ENCODE peak calls at places on chromosomes 6 and 20, in five cellular contexts. One of them, this sample, is unnamed.

GRCh38 chr20:35093245-35093884 is 758 bp upstream of the TRPC4AP start:
- DNase-seq in endothelial cell: no peak
- DNase-seq in pancreas: no peak
- DNase-seq in GM13976: no peak
- DNase-seq in OCI-LY7: no peak
- DNase-seq in this sample: no peak

GRCh38 chr6:99838607-99839006 is 155.4 kb downstream of the MCHR2 start:
- DNase-seq in endothelial cell: no peak
- DNase-seq in pancreas: no peak
- DNase-seq in GM13976: no peak
- DNase-seq in OCI-LY7: no peak
- DNase-seq in this sample: no peak

GRCh38 chr6:116405147-116405546 is 34.4 kb downstream of the DSE start:
- DNase-seq in endothelial cell: no peak
- DNase-seq in pancreas: no peak
- DNase-seq in GM13976: peak
- DNase-seq in OCI-LY7: peak
- DNase-seq in this sample: no peak

GRCh38 chr20:16491277-16491912 is 81.9 kb downstream of the KIF16B start:
- DNase-seq in endothelial cell: no peak
- DNase-seq in pancreas: no peak
- DNase-seq in GM13976: no peak
- DNase-seq in OCI-LY7: no peak
- DNase-seq in this sample: no peak

GRCh38 chr20:1296117-1296610 is 30.1 kb downstream of the SNPH start:
- DNase-seq in endothelial cell: no peak
- DNase-seq in pancreas: no peak
- DNase-seq in GM13976: no peak
- DNase-seq in OCI-LY7: no peak
- DNase-seq in this sample: no peak

GRCh38 chr6:28355743-28356665 is 6.3 kb downstream of the ZKSCAN3 start:
- DNase-seq in endothelial cell: peak
- DNase-seq in pancreas: peak
- DNase-seq in GM13976: peak
- DNase-seq in OCI-LY7: peak
- DNase-seq in this sample: peak

GRCh38 chr6:131258816-131259476 is 123.7 kb downstream of the AKAP7 start:
- DNase-seq in endothelial cell: no peak
- DNase-seq in pancreas: no peak
- DNase-seq in GM13976: no peak
- DNase-seq in OCI-LY7: no peak
- DNase-seq in this sample: no peak

GRCh38 chr6:1913572-1913971 is 303.9 kb downstream of the FOXC1 start:
- DNase-seq in endothelial cell: no peak
- DNase-seq in pancreas: no peak
- DNase-seq in GM13976: no peak
- DNase-seq in OCI-LY7: no peak
- DNase-seq in this sample: no peak

GRCh38 chr6:163872335-163872734 is 457.8 kb downstream of the QKI start:
- DNase-seq in endothelial cell: no peak
- DNase-seq in pancreas: no peak
- DNase-seq in GM13976: no peak
- DNase-seq in OCI-LY7: no peak
- DNase-seq in this sample: no peak

GRCh38 chr6:27428966-27429365 is 40.4 kb downstream of the ZNF391 start:
- DNase-seq in endothelial cell: no peak
- DNase-seq in pancreas: no peak
- DNase-seq in GM13976: no peak
- DNase-seq in OCI-LY7: no peak
- DNase-seq in this sample: no peak

GRCh38 chr6:31170600-31170881 is at the start of gene POU5F1:
- DNase-seq in endothelial cell: no peak
- DNase-seq in pancreas: peak
- DNase-seq in GM13976: no peak
- DNase-seq in OCI-LY7: no peak
- DNase-seq in this sample: no peak

GRCh38 chr20:49344975-49345374 is 67.1 kb upstream of the ZNFX1 start:
- DNase-seq in endothelial cell: no peak
- DNase-seq in pancreas: no peak
- DNase-seq in GM13976: no peak
- DNase-seq in OCI-LY7: no peak
- DNase-seq in this sample: no peak

GRCh38 chr20:53162251-53162835 is 190.2 kb downstream of the TSHZ2 start:
- DNase-seq in endothelial cell: peak
- DNase-seq in pancreas: no peak
- DNase-seq in GM13976: no peak
- DNase-seq in OCI-LY7: peak
- DNase-seq in this sample: no peak

GRCh38 chr20:37294262-37294981 is 5.0 kb downstream of the MANBAL start:
- DNase-seq in endothelial cell: no peak
- DNase-seq in pancreas: no peak
- DNase-seq in GM13976: no peak
- DNase-seq in OCI-LY7: no peak
- DNase-seq in this sample: no peak

GRCh38 chr6:158849899-158850806 is 31.0 kb upstream of the EZR start:
- DNase-seq in endothelial cell: no peak
- DNase-seq in pancreas: no peak
- DNase-seq in GM13976: no peak
- DNase-seq in OCI-LY7: no peak
- DNase-seq in this sample: peak

GRCh38 chr6:15253107-15254073 is 7.5 kb downstream of the JARID2 start:
- DNase-seq in endothelial cell: no peak
- DNase-seq in pancreas: no peak
- DNase-seq in GM13976: no peak
- DNase-seq in OCI-LY7: no peak
- DNase-seq in this sample: no peak

GRCh38 chr6:36544228-36544627 is 3.1 kb downstream of the STK38 start:
- DNase-seq in endothelial cell: no peak
- DNase-seq in pancreas: no peak
- DNase-seq in GM13976: peak
- DNase-seq in OCI-LY7: no peak
- DNase-seq in this sample: peak

GRCh38 chr6:36641543-36641942 is 37.0 kb upstream of the CDKN1A start:
- DNase-seq in endothelial cell: no peak
- DNase-seq in pancreas: no peak
- DNase-seq in GM13976: no peak
- DNase-seq in OCI-LY7: no peak
- DNase-seq in this sample: no peak

GRCh38 chr6:34030831-34031566 is 114.9 kb downstream of the GRM4 start:
- DNase-seq in endothelial cell: no peak
- DNase-seq in pancreas: no peak
- DNase-seq in GM13976: no peak
- DNase-seq in OCI-LY7: peak
- DNase-seq in this sample: no peak

GRCh38 chr6:149065658-149066556 is 251.6 kb upstream of the TAB2 start:
- DNase-seq in endothelial cell: no peak
- DNase-seq in pancreas: no peak
- DNase-seq in GM13976: peak
- DNase-seq in OCI-LY7: peak
- DNase-seq in this sample: no peak

GRCh38 chr6:52826513-52826912 is 14.1 kb downstream of the GSTA5 start:
- DNase-seq in endothelial cell: no peak
- DNase-seq in pancreas: no peak
- DNase-seq in GM13976: no peak
- DNase-seq in OCI-LY7: no peak
- DNase-seq in this sample: no peak

GRCh38 chr6:114304304-114304887 is 38.4 kb downstream of the HS3ST5 start:
- DNase-seq in endothelial cell: no peak
- DNase-seq in pancreas: no peak
- DNase-seq in GM13976: no peak
- DNase-seq in OCI-LY7: peak
- DNase-seq in this sample: no peak

GRCh38 chr20:50120935-50121693 is 8.2 kb upstream of the UBE2V1 start:
- DNase-seq in endothelial cell: peak
- DNase-seq in pancreas: peak
- DNase-seq in GM13976: no peak
- DNase-seq in OCI-LY7: peak
- DNase-seq in this sample: peak

GRCh38 chr20:35515949-35516645 is 13.4 kb downstream of the C20orf173 start:
- DNase-seq in endothelial cell: no peak
- DNase-seq in pancreas: no peak
- DNase-seq in GM13976: no peak
- DNase-seq in OCI-LY7: no peak
- DNase-seq in this sample: no peak

DNA sequence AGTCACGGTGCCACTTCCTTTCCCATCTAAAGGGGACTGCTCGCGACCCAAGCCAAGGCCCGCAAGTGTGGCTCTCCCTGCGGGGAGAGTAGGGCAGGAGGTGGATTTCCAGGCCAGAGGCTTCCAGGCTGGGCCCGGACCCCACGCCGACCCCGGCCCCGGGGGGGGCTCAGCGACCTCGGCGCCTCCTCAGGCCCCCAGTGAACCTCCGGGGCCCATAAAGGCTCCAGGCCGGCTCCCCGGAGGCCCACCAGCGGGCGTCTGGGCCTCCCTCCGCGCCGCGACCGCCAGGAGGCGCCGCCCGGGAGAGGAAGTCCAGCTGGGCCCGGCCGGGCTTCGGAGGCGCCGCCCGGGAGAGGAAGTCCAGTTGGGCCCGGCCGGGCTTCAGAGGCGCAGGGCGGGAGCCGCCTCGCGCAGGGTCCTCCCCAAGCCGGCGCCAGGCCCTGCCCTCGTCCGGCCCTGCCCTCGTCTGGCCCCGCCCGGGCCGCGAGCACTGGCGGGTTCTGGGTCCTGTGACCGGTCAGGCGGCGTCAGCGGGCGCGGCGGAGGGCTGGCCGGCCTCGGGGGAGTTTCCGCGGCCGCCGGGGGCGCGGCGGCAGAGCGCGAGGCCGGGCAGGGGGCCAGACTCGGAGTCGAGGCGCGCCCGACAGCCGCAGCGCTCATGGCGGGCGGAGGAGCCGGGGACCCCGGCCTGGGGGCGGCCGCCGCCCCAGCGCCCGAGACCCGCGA is at the start of gene RAB32:
- DNase-seq in endothelial cell: peak
- DNase-seq in pancreas: peak
- DNase-seq in GM13976: peak
- DNase-seq in OCI-LY7: no peak
- DNase-seq in this sample: peak
- TF ChIP-seq CTCF in endothelial cell: peak
- TF ChIP-seq CTCF in pancreas: peak
- TF ChIP-seq CTCF in GM13976: peak
- TF ChIP-seq CTCF in OCI-LY7: no peak
- TF ChIP-seq CTCF in this sample: no peak

DNA sequence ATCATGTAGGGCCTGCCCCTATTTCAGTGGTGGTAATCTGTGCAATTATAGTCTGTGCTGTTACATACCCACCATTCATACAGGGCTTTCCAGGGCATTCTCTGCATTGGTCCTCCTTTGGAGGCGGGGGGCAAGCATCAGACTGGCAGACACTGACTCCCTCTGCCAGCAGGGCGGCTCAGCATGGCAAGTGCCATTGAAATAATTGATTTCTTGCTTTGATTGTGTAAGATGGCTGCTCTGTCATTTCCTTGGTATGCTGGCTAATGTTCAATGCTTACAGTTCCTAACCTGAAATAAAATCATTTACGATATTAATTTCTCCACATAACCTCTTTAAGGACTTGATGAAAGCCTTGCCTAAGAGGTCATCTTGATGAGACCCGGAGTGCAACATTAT is 387.1 kb downstream of the CDH4 start:
- DNase-seq in endothelial cell: no peak
- DNase-seq in pancreas: no peak
- DNase-seq in GM13976: no peak
- DNase-seq in OCI-LY7: no peak
- DNase-seq in this sample: no peak
- TF ChIP-seq CTCF in endothelial cell: no peak
- TF ChIP-seq CTCF in pancreas: no peak
- TF ChIP-seq CTCF in GM13976: no peak
- TF ChIP-seq CTCF in OCI-LY7: no peak
- TF ChIP-seq CTCF in this sample: no peak

GRCh38 chr6:35054106-35054742 is 86.9 kb downstream of the TCP11 start:
- DNase-seq in endothelial cell: no peak
- DNase-seq in pancreas: no peak
- DNase-seq in GM13976: no peak
- DNase-seq in OCI-LY7: no peak
- DNase-seq in this sample: no peak

GRCh38 chr6:35051997-35052583 is 89.0 kb downstream of the TCP11 start:
- DNase-seq in endothelial cell: no peak
- DNase-seq in pancreas: no peak
- DNase-seq in GM13976: no peak
- DNase-seq in OCI-LY7: no peak
- DNase-seq in this sample: no peak

GRCh38 chr6:35053701-35054100 is 87.4 kb downstream of the TCP11 start:
- DNase-seq in endothelial cell: no peak
- DNase-seq in pancreas: no peak
- DNase-seq in GM13976: peak
- DNase-seq in OCI-LY7: no peak
- DNase-seq in this sample: no peak

GRCh38 chr6:35051393-35051792 is 89.7 kb downstream of the TCP11 start:
- DNase-seq in endothelial cell: no peak
- DNase-seq in pancreas: no peak
- DNase-seq in GM13976: no peak
- DNase-seq in OCI-LY7: no peak
- DNase-seq in this sample: no peak

GRCh38 chr6:35052694-35053565 is 88.2 kb downstream of the TCP11 start:
- DNase-seq in endothelial cell: no peak
- DNase-seq in pancreas: no peak
- DNase-seq in GM13976: peak
- DNase-seq in OCI-LY7: no peak
- DNase-seq in this sample: no peak
- TF ChIP-seq CTCF in endothelial cell: no peak
- TF ChIP-seq CTCF in pancreas: no peak
- TF ChIP-seq CTCF in GM13976: no peak
- TF ChIP-seq CTCF in OCI-LY7: no peak
- TF ChIP-seq CTCF in this sample: no peak

GRCh38 chr6:73610444-73611275 is 43.1 kb downstream of the SLC17A5 start:
- DNase-seq in endothelial cell: no peak
- DNase-seq in pancreas: no peak
- DNase-seq in GM13976: peak
- DNase-seq in OCI-LY7: peak
- DNase-seq in this sample: no peak
- TF ChIP-seq CTCF in endothelial cell: peak
- TF ChIP-seq CTCF in pancreas: peak
- TF ChIP-seq CTCF in GM13976: peak
- TF ChIP-seq CTCF in OCI-LY7: peak
- TF ChIP-seq CTCF in this sample: peak

DNA sequence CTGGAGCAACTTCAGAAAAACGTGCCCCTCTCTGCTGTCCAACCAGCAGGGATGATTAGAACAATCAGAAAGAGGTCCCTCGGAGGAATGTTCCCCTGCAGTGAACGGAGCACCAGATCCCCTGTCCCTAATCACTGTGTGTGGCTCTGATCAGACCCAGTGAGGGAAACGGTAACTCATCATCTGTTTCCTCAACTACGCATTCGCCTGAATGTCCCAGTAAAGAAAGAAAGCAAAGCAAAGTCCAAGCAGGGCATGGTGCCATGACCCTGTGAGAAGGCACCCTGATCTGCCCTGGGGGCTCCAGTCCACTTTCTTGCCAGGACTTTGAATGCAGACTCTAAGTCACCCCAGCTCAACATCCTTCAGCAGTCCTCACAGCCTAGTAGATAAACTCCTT is 149.1 kb downstream of the LY86 start:
- DNase-seq in endothelial cell: no peak
- DNase-seq in pancreas: no peak
- DNase-seq in GM13976: no peak
- DNase-seq in OCI-LY7: no peak
- DNase-seq in this sample: no peak
- TF ChIP-seq CTCF in endothelial cell: no peak
- TF ChIP-seq CTCF in pancreas: no peak
- TF ChIP-seq CTCF in GM13976: no peak
- TF ChIP-seq CTCF in OCI-LY7: no peak
- TF ChIP-seq CTCF in this sample: no peak

This sample was measured in natural killer cell.